ENCODE peak calls at places on chromosomes 13 and 19, in eight cellular contexts. I, R, G, T, Y, W, Q and E are unnamed samples.
A peak's percentile ranks its signal among the peaks of the same experiment; 100 is the strongest.

GRCh38 chr13:113410472-113411201 is 42.7 kb downstream of the ADPRHL1 start:
- DNase-seq in I (peak; percentile 61), R (no peak), G (peak; percentile 91), T (peak; percentile 59), Y (no peak), W (peak; percentile 78), Q (no peak), E (peak; percentile 2)

GRCh38 chr13:98265669-98266551 is 88.8 kb upstream of the RNF113B start:
- DNase-seq in I (no peak), R (no peak), G (peak; percentile 65), T (no peak), Y (no peak), W (no peak), Q (no peak), E (no peak)

GRCh38 chr19:4547303-4548237 is 7.7 kb upstream of the LRG1 start:
- DNase-seq in I (no peak), R (peak; percentile 59), G (peak; percentile 14), T (peak; percentile 87), Y (no peak), W (no peak), Q (no peak), E (no peak)

GRCh38 chr13:85108356-85108755 is 690.9 kb downstream of the SLITRK6 start:
- DNase-seq in I (no peak), R (no peak), G (no peak), T (peak; percentile 40), Y (no peak), W (no peak), Q (no peak), E (peak; percentile 88)

GRCh38 chr13:111404746-111405145 is 84.3 kb downstream of the TEX29 start:
- DNase-seq in I (no peak), R (no peak), G (no peak), T (peak; percentile 25), Y (no peak), W (no peak), Q (no peak), E (no peak)

GRCh38 chr19:5934779-5935472 is 20.9 kb downstream of the CAPS start:
- DNase-seq in I (no peak), R (peak; percentile 91), G (peak; percentile 86), T (no peak), Y (no peak), W (peak; percentile 25), Q (no peak), E (no peak)

GRCh38 chr19:18503971-18504885 is 17.6 kb downstream of the ELL start:
- DNase-seq in I (no peak), R (no peak), G (no peak), T (peak; percentile 74), Y (no peak), W (no peak), Q (no peak), E (no peak)

GRCh38 chr13:39767791-39768564 is 112.5 kb downstream of the COG6 start:
- DNase-seq in I (no peak), R (no peak), G (no peak), T (no peak), Y (no peak), W (no peak), Q (no peak), E (no peak)

GRCh38 chr13:28719227-28719562 is 425 bp upstream of the SLC46A3 start:
- DNase-seq in I (no peak), R (no peak), G (peak; percentile 4), T (no peak), Y (no peak), W (no peak), Q (no peak), E (no peak)

GRCh38 chr19:48415395-48415794 is 21.9 kb downstream of the GRIN2D start:
- DNase-seq in I (peak; percentile 75), R (peak; percentile 82), G (peak; percentile 51), T (peak; percentile 85), Y (peak; percentile 53), W (peak; percentile 65), Q (peak; percentile 83), E (peak; percentile 57)

GRCh38 chr13:34156841-34157365 is 339.0 kb downstream of the RFC3 start:
- DNase-seq in I (peak; percentile 72), R (no peak), G (peak; percentile 83), T (peak; percentile 67), Y (no peak), W (peak; percentile 94), Q (peak; percentile 18), E (peak; percentile 97)

GRCh38 chr19:5048727-5049553 is 80.0 kb downstream of the KDM4B start:
- DNase-seq in I (peak; percentile 37), R (peak; percentile 67), G (peak; percentile 53), T (no peak), Y (no peak), W (peak; percentile 58), Q (no peak), E (no peak)

GRCh38 chr19:49716154-49716553 is 25.2 kb downstream of the CPT1C start:
- DNase-seq in I (no peak), R (no peak), G (no peak), T (no peak), Y (no peak), W (no peak), Q (no peak), E (no peak)

GRCh38 chr19:54376610-54377009 is 11.9 kb upstream of the LAIR1 start:
- DNase-seq in I (no peak), R (no peak), G (no peak), T (peak; percentile 52), Y (no peak), W (no peak), Q (no peak), E (no peak)

GRCh38 chr13:113754691-113755090 is 4.3 kb upstream of the TMEM255B start:
- DNase-seq in I (no peak), R (no peak), G (no peak), T (peak; percentile 53), Y (no peak), W (no peak), Q (no peak), E (no peak)

GRCh38 chr19:17292301-17293074 is 10.7 kb downstream of the ABHD8 start:
- DNase-seq in I (peak; percentile 78), R (peak; percentile 93), G (peak; percentile 89), T (peak; percentile 94), Y (peak; percentile 72), W (peak; percentile 88), Q (peak; percentile 72), E (peak; percentile 81)

GRCh38 chr13:113836917-113837553 is 26.8 kb downstream of the GAS6 start:
- DNase-seq in I (peak; percentile 62), R (peak; percentile 61), G (peak; percentile 93), T (no peak), Y (no peak), W (peak; percentile 81), Q (peak; percentile 64), E (peak; percentile 91)

GRCh38 chr19:23439623-23440022 is 44.4 kb upstream of the ZNF91 start:
- DNase-seq in I (no peak), R (no peak), G (no peak), T (no peak), Y (no peak), W (no peak), Q (no peak), E (no peak)

GRCh38 chr19:42216653-42217521 is 590 bp downstream of the DEDD2 start:
- DNase-seq in I (no peak), R (peak; percentile 86), G (peak; percentile 23), T (peak; percentile 92), Y (no peak), W (peak; percentile 19), Q (peak; percentile 48), E (no peak)

GRCh38 chr13:34993470-34993869 is 51.4 kb downstream of the NBEA start:
- DNase-seq in I (no peak), R (no peak), G (peak; percentile 7), T (no peak), Y (no peak), W (peak; percentile 15), Q (no peak), E (peak; percentile 36)

GRCh38 chr13:25069236-25069635 is 26.7 kb upstream of the PABPC3 start:
- DNase-seq in I (no peak), R (no peak), G (no peak), T (no peak), Y (no peak), W (no peak), Q (no peak), E (no peak)

GRCh38 chr19:13959962-13960862 is 7.9 kb downstream of the DCAF15 start:
- DNase-seq in I (no peak), R (peak; percentile 84), G (no peak), T (no peak), Y (no peak), W (no peak), Q (no peak), E (no peak)

DNA sequence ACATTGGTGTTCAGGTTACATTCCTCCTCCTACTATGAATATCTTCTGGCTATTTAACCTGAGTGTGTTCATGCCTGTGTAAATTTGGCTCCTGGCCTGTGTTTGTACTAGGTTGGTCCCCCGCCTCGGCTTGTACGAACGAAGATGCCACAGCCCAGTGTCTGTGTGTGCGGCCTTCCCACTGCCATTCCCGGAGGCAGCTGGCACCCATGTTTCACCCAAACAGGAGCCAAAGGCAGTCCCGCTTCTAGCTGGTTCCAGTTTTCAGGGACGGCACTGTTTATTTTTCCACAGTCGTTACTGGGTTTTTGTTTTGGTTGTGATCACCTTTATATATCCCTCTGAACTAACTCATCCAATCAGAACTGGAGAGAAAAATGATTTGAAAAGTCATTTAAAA is 102.5 kb upstream of the ZNF536 start:
- DNase-seq in I (no peak), R (no peak), G (no peak), T (no peak), Y (no peak), W (no peak), Q (no peak), E (no peak)
- TF ChIP-seq CTCF in I (no peak), R (no peak), G (no peak), T (no peak), Y (no peak), W (no peak), Q (no peak), E (no peak)

GRCh38 chr19:10292206-10292788 is 2.5 kb downstream of the ICAM5 start:
- DNase-seq in I (peak; percentile 71), R (peak; percentile 92), G (peak; percentile 59), T (peak; percentile 91), Y (peak; percentile 62), W (no peak), Q (peak; percentile 85), E (peak; percentile 55)
- H3K27me3 ChIP-seq in I (peaks cover 98% of the 10 kb centered on the region), R (no peaks in the 10 kb centered on the region), G (peaks cover 55% of the 10 kb centered on the region), T (peaks cover 20% of the 10 kb centered on the region), Y (peaks cover 58% of the 10 kb centered on the region), W (peaks cover 60% of the 10 kb centered on the region), Q (peaks cover 100% of the 10 kb centered on the region), E (no peaks in the 10 kb centered on the region)

GRCh38 chr13:44431150-44431549 is 57.5 kb downstream of the SERP2 start:
- DNase-seq in I (no peak), R (no peak), G (no peak), T (no peak), Y (no peak), W (no peak), Q (no peak), E (no peak)
- TF ChIP-seq CTCF in I (no peak), R (no peak), G (no peak), T (no peak), Y (no peak), W (no peak), Q (no peak), E (no peak)

GRCh38 chr13:31394491-31394890 is 194.7 kb downstream of the B3GLCT start:
- DNase-seq in I (no peak), R (no peak), G (no peak), T (no peak), Y (no peak), W (no peak), Q (no peak), E (no peak)

GRCh38 chr13:31395090-31395489 is 195.3 kb downstream of the B3GLCT start:
- DNase-seq in I (no peak), R (no peak), G (no peak), T (no peak), Y (no peak), W (no peak), Q (no peak), E (no peak)

GRCh38 chr13:31399690-31400089 is 199.9 kb downstream of the B3GLCT start:
- DNase-seq in I (no peak), R (no peak), G (no peak), T (no peak), Y (no peak), W (no peak), Q (no peak), E (no peak)
- H3K27me3 ChIP-seq in I (no peaks in the 10 kb centered on the region), R (no peaks in the 10 kb centered on the region), G (no peaks in the 10 kb centered on the region), T (no peaks in the 10 kb centered on the region), Y (no peaks in the 10 kb centered on the region), W (no peaks in the 10 kb centered on the region), Q (no peaks in the 10 kb centered on the region), E (no peaks in the 10 kb centered on the region)